ENCODE peak calls at places on chromosomes 5 and 9, in eight cellular contexts. T is stimulated activated CD4-positive, alpha-beta T cell treated with anti-CD3 and anti-CD28 coated beads, Interleukin-4, amount 100 ng/mL, for 1 hour; I is C1 segment of cervical spinal cord; D is WTC11; A is memory B cell; W is DMS153; B is GM23248; Y is activated T-helper 1 cell treated with Interleukin-2 at 50 U/mL for 16 hours. X is an unnamed sample.

GRCh38 chr9:34546834-34547827 is 24.3 kb upstream of the ENHO start:
- DNase-seq in T (peak; percentile 59), I (peak; percentile 45), D (peak; percentile 91), A (peak; percentile 18), W (no peak), B (peak; percentile 92), Y (no peak), X (peak; percentile 80)

GRCh38 chr5:124402144-124402581 is 344.3 kb downstream of the ZNF608 start:
- DNase-seq in T (no peak), I (no peak), D (no peak), A (no peak), W (no peak), B (peak; percentile 77), Y (no peak), X (no peak)

GRCh38 chr5:106393276-106393675 is 1277.5 kb downstream of the EFNA5 start:
- DNase-seq in T (no peak), I (no peak), D (no peak), A (no peak), W (no peak), B (no peak), Y (no peak), X (no peak)

GRCh38 chr5:131357739-131358561 is 94.1 kb downstream of the CDC42SE2 start:
- DNase-seq in T (peak; percentile 42), I (no peak), D (no peak), A (no peak), W (no peak), B (no peak), Y (no peak), X (no peak)

GRCh38 chr9:34371886-34372597 is 4.7 kb downstream of the MYORG start:
- DNase-seq in T (no peak), I (no peak), D (no peak), A (no peak), W (no peak), B (no peak), Y (no peak), X (no peak)

GRCh38 chr9:35042081-35042604 is 30.3 kb downstream of the VCP start:
- DNase-seq in T (no peak), I (no peak), D (no peak), A (no peak), W (no peak), B (peak; percentile 57), Y (no peak), X (no peak)

GRCh38 chr5:45774528-45774927 is 78.3 kb upstream of the HCN1 start:
- DNase-seq in T (no peak), I (no peak), D (no peak), A (no peak), W (no peak), B (peak; percentile 4), Y (no peak), X (no peak)

GRCh38 chr9:113593682-113594281 is 130.3 kb downstream of the RGS3 start:
- DNase-seq in T (no peak), I (peak; percentile 31), D (peak; percentile 93), A (no peak), W (no peak), B (peak; percentile 98), Y (no peak), X (peak; percentile 91)

GRCh38 chr5:177131711-177132503 is 1.7 kb upstream of the NSD1 start:
- DNase-seq in T (no peak), I (peak; percentile 36), D (peak; percentile 41), A (no peak), W (no peak), B (no peak), Y (no peak), X (peak; percentile 23)

GRCh38 chr5:178624626-178625546 is 2.0 kb downstream of the CLK4 start:
- DNase-seq in T (no peak), I (no peak), D (no peak), A (no peak), W (no peak), B (peak; percentile 73), Y (no peak), X (no peak)

GRCh38 chr5:163362806-163363788 is 74.3 kb upstream of the CCNG1 start:
- DNase-seq in T (no peak), I (no peak), D (no peak), A (no peak), W (no peak), B (no peak), Y (no peak), X (no peak)

GRCh38 chr9:70921126-70921525 is 200.3 kb downstream of the TRPM3 start:
- DNase-seq in T (no peak), I (no peak), D (no peak), A (no peak), W (no peak), B (peak; percentile 39), Y (no peak), X (no peak)

GRCh38 chr9:134055981-134056461 is 11.8 kb downstream of the BRD3 start:
- DNase-seq in T (no peak), I (peak; percentile 90), D (no peak), A (no peak), W (no peak), B (peak; percentile 90), Y (no peak), X (peak; percentile 69)

GRCh38 chr9:123637596-123637939 is 281.6 kb downstream of the CRB2 start:
- DNase-seq in T (no peak), I (no peak), D (no peak), A (no peak), W (no peak), B (no peak), Y (no peak), X (no peak)

GRCh38 chr5:44099643-44100042 is 289.6 kb downstream of the FGF10 start:
- DNase-seq in T (no peak), I (no peak), D (no peak), A (no peak), W (no peak), B (no peak), Y (no peak), X (no peak)

GRCh38 chr5:66717455-66718373 is 121.5 kb downstream of the MAST4 start:
- DNase-seq in T (no peak), I (no peak), D (no peak), A (no peak), W (peak; percentile 23), B (no peak), Y (no peak), X (no peak)

GRCh38 chr5:152412129-152412528 is 7.0 kb upstream of the NMUR2 start:
- DNase-seq in T (no peak), I (no peak), D (no peak), A (no peak), W (no peak), B (no peak), Y (no peak), X (no peak)

GRCh38 chr5:386432-387341 is 56.3 kb upstream of the EXOC3 start:
- DNase-seq in T (no peak), I (no peak), D (no peak), A (no peak), W (no peak), B (no peak), Y (no peak), X (no peak)

GRCh38 chr5:159332800-159333563 is 2.7 kb upstream of the IL12B start:
- DNase-seq in T (no peak), I (peak; percentile 80), D (no peak), A (peak; percentile 69), W (no peak), B (no peak), Y (no peak), X (peak; percentile 31)